ENCODE peak calls at places on chromosomes 5 and 9, in nine cellular contexts. One of them, this sample, is unnamed.

GRCh38 chr9:128149951-128150593 is 819 bp downstream of the LCN2 start:
- DNase-seq in kidney epithelial cell: no peak
- DNase-seq in stimulated activated naive CD4-positive, alpha-beta T cell: no peak
- DNase-seq in T-helper 17 cell: no peak
- DNase-seq in ureter: no peak
- DNase-seq in HEK293T: no peak
- DNase-seq in NCI-H1092: no peak
- DNase-seq in activated CD8-positive, alpha-beta memory T cell treated with anti-CD3 and anti-CD28 coated beads, Interleukin-2, amount 50 U/mL, for 48 hours: no peak
- DNase-seq in activated CD4-positive, alpha-beta T cell treated with anti-CD3 and anti-CD28 coated beads, Interleukin-2, amount 50 U/mL, for 1 hour: no peak
- DNase-seq in this sample: no peak

GRCh38 chr5:14165375-14166091 is 22.4 kb downstream of the TRIO start:
- DNase-seq in activated CD8-positive, alpha-beta memory T cell treated with anti-CD3 and anti-CD28 coated beads, Interleukin-2, amount 50 U/mL, for 48 hours: no peak
- DNase-seq in ureter: no peak
- DNase-seq in NCI-H1092: no peak
- DNase-seq in activated CD4-positive, alpha-beta T cell treated with anti-CD3 and anti-CD28 coated beads, Interleukin-2, amount 50 U/mL, for 1 hour: no peak
- DNase-seq in kidney epithelial cell: peak
- DNase-seq in HEK293T: no peak
- DNase-seq in stimulated activated naive CD4-positive, alpha-beta T cell: no peak
- DNase-seq in T-helper 17 cell: no peak
- DNase-seq in this sample: no peak

GRCh38 chr5:156359452-156359851 is 32.5 kb downstream of the SGCD start:
- DNase-seq in ureter: no peak
- DNase-seq in HEK293T: no peak
- DNase-seq in kidney epithelial cell: no peak
- DNase-seq in stimulated activated naive CD4-positive, alpha-beta T cell: no peak
- DNase-seq in activated CD4-positive, alpha-beta T cell treated with anti-CD3 and anti-CD28 coated beads, Interleukin-2, amount 50 U/mL, for 1 hour: no peak
- DNase-seq in T-helper 17 cell: no peak
- DNase-seq in activated CD8-positive, alpha-beta memory T cell treated with anti-CD3 and anti-CD28 coated beads, Interleukin-2, amount 50 U/mL, for 48 hours: no peak
- DNase-seq in NCI-H1092: no peak
- DNase-seq in this sample: no peak

GRCh38 chr5:126811515-126812198 is 34.7 kb downstream of the LMNB1 start:
- DNase-seq in activated CD4-positive, alpha-beta T cell treated with anti-CD3 and anti-CD28 coated beads, Interleukin-2, amount 50 U/mL, for 1 hour: peak
- DNase-seq in HEK293T: no peak
- DNase-seq in NCI-H1092: no peak
- DNase-seq in kidney epithelial cell: no peak
- DNase-seq in stimulated activated naive CD4-positive, alpha-beta T cell: no peak
- DNase-seq in activated CD8-positive, alpha-beta memory T cell treated with anti-CD3 and anti-CD28 coated beads, Interleukin-2, amount 50 U/mL, for 48 hours: no peak
- DNase-seq in T-helper 17 cell: no peak
- DNase-seq in ureter: no peak
- DNase-seq in this sample: no peak

GRCh38 chr9:129176786-129177442 is 1.1 kb downstream of the IER5L start:
- DNase-seq in ureter: peak
- DNase-seq in activated CD4-positive, alpha-beta T cell treated with anti-CD3 and anti-CD28 coated beads, Interleukin-2, amount 50 U/mL, for 1 hour: no peak
- DNase-seq in T-helper 17 cell: no peak
- DNase-seq in activated CD8-positive, alpha-beta memory T cell treated with anti-CD3 and anti-CD28 coated beads, Interleukin-2, amount 50 U/mL, for 48 hours: peak
- DNase-seq in NCI-H1092: no peak
- DNase-seq in HEK293T: no peak
- DNase-seq in stimulated activated naive CD4-positive, alpha-beta T cell: no peak
- DNase-seq in kidney epithelial cell: no peak
- DNase-seq in this sample: no peak

GRCh38 chr9:134375430-134376385 is 49.5 kb downstream of the RXRA start:
- DNase-seq in activated CD8-positive, alpha-beta memory T cell treated with anti-CD3 and anti-CD28 coated beads, Interleukin-2, amount 50 U/mL, for 48 hours: no peak
- DNase-seq in activated CD4-positive, alpha-beta T cell treated with anti-CD3 and anti-CD28 coated beads, Interleukin-2, amount 50 U/mL, for 1 hour: no peak
- DNase-seq in T-helper 17 cell: no peak
- DNase-seq in NCI-H1092: no peak
- DNase-seq in ureter: peak
- DNase-seq in stimulated activated naive CD4-positive, alpha-beta T cell: no peak
- DNase-seq in HEK293T: peak
- DNase-seq in kidney epithelial cell: no peak
- DNase-seq in this sample: no peak

GRCh38 chr5:2756764-2757163 is 5.3 kb upstream of the IRX2 start:
- DNase-seq in kidney epithelial cell: no peak
- DNase-seq in HEK293T: no peak
- DNase-seq in T-helper 17 cell: no peak
- DNase-seq in NCI-H1092: no peak
- DNase-seq in stimulated activated naive CD4-positive, alpha-beta T cell: no peak
- DNase-seq in activated CD4-positive, alpha-beta T cell treated with anti-CD3 and anti-CD28 coated beads, Interleukin-2, amount 50 U/mL, for 1 hour: no peak
- DNase-seq in activated CD8-positive, alpha-beta memory T cell treated with anti-CD3 and anti-CD28 coated beads, Interleukin-2, amount 50 U/mL, for 48 hours: no peak
- DNase-seq in ureter: no peak
- DNase-seq in this sample: no peak

GRCh38 chr5:8522635-8523034 is 653.7 kb downstream of the MTRR start:
- DNase-seq in NCI-H1092: no peak
- DNase-seq in stimulated activated naive CD4-positive, alpha-beta T cell: no peak
- DNase-seq in activated CD4-positive, alpha-beta T cell treated with anti-CD3 and anti-CD28 coated beads, Interleukin-2, amount 50 U/mL, for 1 hour: no peak
- DNase-seq in activated CD8-positive, alpha-beta memory T cell treated with anti-CD3 and anti-CD28 coated beads, Interleukin-2, amount 50 U/mL, for 48 hours: no peak
- DNase-seq in HEK293T: no peak
- DNase-seq in ureter: no peak
- DNase-seq in T-helper 17 cell: no peak
- DNase-seq in kidney epithelial cell: no peak
- DNase-seq in this sample: no peak

GRCh38 chr5:150107909-150108447 is 21.6 kb upstream of the CSF1R start:
- DNase-seq in activated CD8-positive, alpha-beta memory T cell treated with anti-CD3 and anti-CD28 coated beads, Interleukin-2, amount 50 U/mL, for 48 hours: no peak
- DNase-seq in kidney epithelial cell: no peak
- DNase-seq in NCI-H1092: no peak
- DNase-seq in ureter: no peak
- DNase-seq in HEK293T: no peak
- DNase-seq in activated CD4-positive, alpha-beta T cell treated with anti-CD3 and anti-CD28 coated beads, Interleukin-2, amount 50 U/mL, for 1 hour: no peak
- DNase-seq in T-helper 17 cell: no peak
- DNase-seq in stimulated activated naive CD4-positive, alpha-beta T cell: no peak
- DNase-seq in this sample: no peak

GRCh38 chr5:138629383-138629782 is 54.2 kb upstream of the HSPA9 start:
- DNase-seq in kidney epithelial cell: no peak
- DNase-seq in activated CD8-positive, alpha-beta memory T cell treated with anti-CD3 and anti-CD28 coated beads, Interleukin-2, amount 50 U/mL, for 48 hours: no peak
- DNase-seq in T-helper 17 cell: no peak
- DNase-seq in ureter: no peak
- DNase-seq in stimulated activated naive CD4-positive, alpha-beta T cell: no peak
- DNase-seq in HEK293T: no peak
- DNase-seq in NCI-H1092: no peak
- DNase-seq in activated CD4-positive, alpha-beta T cell treated with anti-CD3 and anti-CD28 coated beads, Interleukin-2, amount 50 U/mL, for 1 hour: no peak
- DNase-seq in this sample: no peak

GRCh38 chr9:134335095-134335489 is 8.8 kb downstream of the RXRA start:
- DNase-seq in T-helper 17 cell: no peak
- DNase-seq in activated CD4-positive, alpha-beta T cell treated with anti-CD3 and anti-CD28 coated beads, Interleukin-2, amount 50 U/mL, for 1 hour: no peak
- DNase-seq in stimulated activated naive CD4-positive, alpha-beta T cell: no peak
- DNase-seq in HEK293T: no peak
- DNase-seq in ureter: no peak
- DNase-seq in NCI-H1092: no peak
- DNase-seq in activated CD8-positive, alpha-beta memory T cell treated with anti-CD3 and anti-CD28 coated beads, Interleukin-2, amount 50 U/mL, for 48 hours: no peak
- DNase-seq in kidney epithelial cell: no peak
- DNase-seq in this sample: no peak

GRCh38 chr5:119290161-119290569 is 65.7 kb upstream of the TNFAIP8 start:
- DNase-seq in ureter: no peak
- DNase-seq in activated CD8-positive, alpha-beta memory T cell treated with anti-CD3 and anti-CD28 coated beads, Interleukin-2, amount 50 U/mL, for 48 hours: no peak
- DNase-seq in T-helper 17 cell: no peak
- DNase-seq in stimulated activated naive CD4-positive, alpha-beta T cell: no peak
- DNase-seq in NCI-H1092: no peak
- DNase-seq in kidney epithelial cell: no peak
- DNase-seq in HEK293T: no peak
- DNase-seq in activated CD4-positive, alpha-beta T cell treated with anti-CD3 and anti-CD28 coated beads, Interleukin-2, amount 50 U/mL, for 1 hour: no peak
- DNase-seq in this sample: no peak

GRCh38 chr5:821504-821903 is 29.3 kb downstream of the ZDHHC11 start:
- DNase-seq in NCI-H1092: no peak
- DNase-seq in T-helper 17 cell: no peak
- DNase-seq in activated CD8-positive, alpha-beta memory T cell treated with anti-CD3 and anti-CD28 coated beads, Interleukin-2, amount 50 U/mL, for 48 hours: no peak
- DNase-seq in kidney epithelial cell: no peak
- DNase-seq in ureter: no peak
- DNase-seq in HEK293T: no peak
- DNase-seq in stimulated activated naive CD4-positive, alpha-beta T cell: no peak
- DNase-seq in activated CD4-positive, alpha-beta T cell treated with anti-CD3 and anti-CD28 coated beads, Interleukin-2, amount 50 U/mL, for 1 hour: no peak
- DNase-seq in this sample: no peak

GRCh38 chr5:157384971-157385709 is 74.9 kb upstream of the NIPAL4 start:
- DNase-seq in T-helper 17 cell: no peak
- DNase-seq in HEK293T: no peak
- DNase-seq in NCI-H1092: no peak
- DNase-seq in activated CD8-positive, alpha-beta memory T cell treated with anti-CD3 and anti-CD28 coated beads, Interleukin-2, amount 50 U/mL, for 48 hours: no peak
- DNase-seq in activated CD4-positive, alpha-beta T cell treated with anti-CD3 and anti-CD28 coated beads, Interleukin-2, amount 50 U/mL, for 1 hour: no peak
- DNase-seq in stimulated activated naive CD4-positive, alpha-beta T cell: no peak
- DNase-seq in kidney epithelial cell: peak
- DNase-seq in ureter: peak
- DNase-seq in this sample: no peak

GRCh38 chr9:120935383-120935857 is 8.8 kb upstream of the TRAF1 start:
- DNase-seq in stimulated activated naive CD4-positive, alpha-beta T cell: peak
- DNase-seq in NCI-H1092: peak
- DNase-seq in activated CD8-positive, alpha-beta memory T cell treated with anti-CD3 and anti-CD28 coated beads, Interleukin-2, amount 50 U/mL, for 48 hours: no peak
- DNase-seq in T-helper 17 cell: no peak
- DNase-seq in activated CD4-positive, alpha-beta T cell treated with anti-CD3 and anti-CD28 coated beads, Interleukin-2, amount 50 U/mL, for 1 hour: no peak
- DNase-seq in ureter: peak
- DNase-seq in HEK293T: no peak
- DNase-seq in kidney epithelial cell: peak
- DNase-seq in this sample: peak

This sample was measured in SHP77.